ENCODE peak calls at places on chromosomes 11 and 22, in ten cellular contexts. Q, V, Y, S, E, U, D, H, N and G are unnamed samples.

GRCh38 chr22:29689872-29690213 is 30.0 kb upstream of the CABP7 start:
- DNase-seq in V (no peak), D (peak; percentile 92), Y (peak; percentile 43), E (no peak), U (no peak), H (peak; percentile 67), S (no peak), Q (no peak), N (peak; percentile 67), G (peak; percentile 35)

GRCh38 chr11:69216609-69217008 is 60.9 kb downstream of the SMIM38 start:
- DNase-seq in D (peak; percentile 33), E (no peak), V (no peak), Y (no peak), N (no peak), Q (no peak), S (no peak), U (no peak), H (no peak), G (no peak)

GRCh38 chr11:6618117-6619020 is 853 bp downstream of the TPP1 start:
- DNase-seq in N (peak; percentile 52), D (no peak), E (no peak), Y (peak; percentile 57), U (peak; percentile 77), Q (peak; percentile 45), V (no peak), H (peak; percentile 89), S (peak; percentile 73), G (peak; percentile 54)

GRCh38 chr11:43852057-43852636 is 28.5 kb upstream of the ALKBH3 start:
- DNase-seq in Q (peak; percentile 42), H (peak; percentile 86), U (peak; percentile 64), E (no peak), N (no peak), D (peak; percentile 90), V (no peak), Y (peak; percentile 46), S (no peak), G (peak; percentile 76)

GRCh38 chr11:134667175-134667500 is 255.1 kb upstream of the B3GAT1 start:
- DNase-seq in U (no peak), E (no peak), D (no peak), S (no peak), V (no peak), Y (peak; percentile 1), Q (no peak), N (no peak), H (no peak), G (no peak)

GRCh38 chr11:61730222-61730994 is 22.0 kb upstream of the MYRF start:
- DNase-seq in E (no peak), D (no peak), V (no peak), U (no peak), S (no peak), N (no peak), Y (no peak), H (no peak), Q (peak; percentile 94), G (peak; percentile 99)

GRCh38 chr11:119536801-119537200 is 113.8 kb upstream of the THY1 start:
- DNase-seq in N (no peak), U (no peak), V (no peak), E (no peak), Y (no peak), H (no peak), Q (no peak), S (peak; percentile 19), D (no peak), G (no peak)

GRCh38 chr11:75714211-75714610 is 3.4 kb upstream of the MOGAT2 start:
- DNase-seq in S (no peak), H (no peak), D (no peak), U (peak; percentile 60), Q (no peak), Y (no peak), E (no peak), V (peak; percentile 30), N (no peak), G (no peak)

GRCh38 chr11:61378713-61379313 is 13.6 kb upstream of the TMEM216 start:
- DNase-seq in D (no peak), E (no peak), U (no peak), Y (no peak), S (peak; percentile 82), V (peak; percentile 71), H (peak; percentile 97), Q (peak; percentile 66), N (no peak), G (peak; percentile 77)

GRCh38 chr11:77789731-77790476 is 30.6 kb downstream of the RSF1 start:
- DNase-seq in N (no peak), Y (no peak), V (no peak), U (no peak), D (peak; percentile 69), H (no peak), S (no peak), Q (no peak), E (no peak), G (no peak)

GRCh38 chr11:72072348-72072747 is 8.0 kb downstream of the NUMA1 start:
- DNase-seq in Y (no peak), D (no peak), E (no peak), S (no peak), U (no peak), V (no peak), N (no peak), Q (no peak), H (peak; percentile 78), G (peak; percentile 91)

GRCh38 chr22:41873391-41873790 is 40.5 kb downstream of the SREBF2 start:
- DNase-seq in D (no peak), V (no peak), E (no peak), S (no peak), H (no peak), Q (no peak), Y (no peak), N (no peak), U (no peak), G (no peak)

GRCh38 chr22:27154717-27155116 is 497.3 kb downstream of the MIAT start:
- DNase-seq in Y (no peak), D (no peak), N (no peak), S (no peak), V (no peak), U (peak; percentile 28), H (no peak), Q (no peak), E (no peak), G (no peak)

GRCh38 chr22:23895599-23896144 is 1.5 kb downstream of the MIF start:
- DNase-seq in V (no peak), U (no peak), D (no peak), H (no peak), N (no peak), Q (no peak), Y (no peak), S (no peak), E (no peak), G (no peak)

GRCh38 chr22:23897320-23897719 is 3.1 kb downstream of the MIF start:
- DNase-seq in V (no peak), D (no peak), S (no peak), Y (no peak), U (no peak), E (no peak), N (no peak), Q (no peak), H (no peak), G (no peak)

GRCh38 chr22:23896523-23897186 is 2.5 kb downstream of the MIF start:
- DNase-seq in Y (no peak), E (no peak), V (no peak), N (no peak), U (no peak), Q (no peak), D (no peak), H (no peak), S (no peak), G (no peak)

GRCh38 chr22:23894710-23895598 is 771 bp downstream of the MIF start:
- DNase-seq in S (peak; percentile 82), V (peak; percentile 76), U (peak; percentile 69), E (peak; percentile 14), N (peak; percentile 85), D (peak; percentile 94), H (peak; percentile 91), Q (peak; percentile 49), Y (peak; percentile 36), G (peak; percentile 79)

DNA sequence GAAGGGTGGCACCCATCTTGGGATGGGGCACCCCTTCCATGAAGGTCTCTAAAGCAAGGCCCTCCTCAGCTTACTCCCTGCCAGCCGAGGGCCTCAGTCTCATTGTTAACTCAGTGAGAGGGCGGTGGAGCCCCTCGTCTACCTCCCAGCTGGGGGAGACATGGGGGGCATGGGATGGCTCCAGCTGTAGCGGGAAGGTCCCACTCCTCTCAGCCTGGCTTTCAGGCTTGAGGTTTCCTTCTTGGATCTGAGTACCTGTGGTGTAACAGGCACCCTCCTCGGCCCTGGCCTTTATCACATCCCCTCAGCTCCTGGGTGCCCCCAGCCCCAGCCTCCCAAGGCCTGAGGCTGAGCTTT is 2.0 kb downstream of the MIF start:
- DNase-seq in Q (no peak), V (no peak), Y (no peak), H (no peak), S (no peak), N (no peak), D (no peak), U (no peak), E (no peak), G (no peak)
- H3K4me3 ChIP-seq in Q (no peak overlapping the region), V (no peak overlapping the region), Y (no peak overlapping the region), H (no peak overlapping the region), S (no peak overlapping the region), N (no peak overlapping the region), D (peak overlapping the region; percentile 91), U (peak overlapping the region; percentile 77), E (peak overlapping the region; percentile 84), G (peak overlapping the region; percentile 90)

GRCh38 chr22:44311855-44312170 is 938 bp downstream of the SHISAL1 start:
- DNase-seq in E (no peak), N (no peak), U (no peak), S (no peak), Y (no peak), D (no peak), V (no peak), Q (peak; percentile 46), H (peak; percentile 89), G (no peak)
- H3K27ac ChIP-seq in E (peak overlapping the region; percentile 54), N (no peak overlapping the region), U (no peak overlapping the region), S (no peak overlapping the region), Y (no peak overlapping the region), D (no peak overlapping the region), V (no peak overlapping the region), Q (peak overlapping the region; percentile 43), H (no peak overlapping the region), G (no peak overlapping the region)

GRCh38 chr22:20583471-20583922 is 76.1 kb downstream of the MED15 start:
- DNase-seq in Q (no peak), S (no peak), E (no peak), U (no peak), V (no peak), D (peak; percentile 79), Y (peak; percentile 58), H (no peak), N (peak; percentile 39), G (peak; percentile 19)
- TF ChIP-seq CTCF in Q (peak; percentile 29), S (no peak), E (no peak), U (peak; percentile 79), V (no peak), D (peak; percentile 70), Y (no peak), H (peak; percentile 4), N (no peak), G (peak; percentile 48)

DNA sequence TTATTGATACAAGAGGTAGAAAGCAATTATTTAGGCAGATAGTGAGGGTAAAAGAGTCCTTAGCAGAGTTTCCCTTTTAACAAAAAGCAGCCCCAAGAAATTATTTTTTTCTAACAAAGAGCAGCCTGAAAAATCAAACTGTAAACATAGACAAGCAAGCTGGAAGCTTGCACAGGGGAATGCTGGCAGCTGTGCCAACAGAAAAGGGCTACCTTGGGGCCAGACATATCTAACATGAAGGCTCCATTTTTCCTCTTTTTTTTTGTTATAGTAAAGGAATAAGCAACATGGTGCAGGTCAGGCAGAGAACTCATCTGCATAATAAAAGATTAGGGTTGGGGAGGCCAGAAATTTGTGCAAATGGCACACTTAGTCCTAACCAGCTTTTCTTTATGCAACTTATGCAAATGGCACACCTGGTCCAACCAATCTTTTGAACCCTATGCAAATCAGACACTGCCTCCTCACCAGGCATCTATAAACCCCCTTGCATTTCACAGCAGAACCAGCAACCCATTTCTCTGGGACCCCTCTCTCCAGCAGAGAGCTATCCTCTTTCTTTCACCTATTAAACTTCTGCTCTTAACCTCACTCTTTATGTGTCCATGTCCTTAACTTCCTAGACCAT is 41.8 kb downstream of the PDGFD start:
- DNase-seq in H (no peak), D (no peak), S (no peak), E (no peak), V (no peak), U (no peak), Q (no peak), Y (no peak), N (no peak), G (no peak)
- H3K4me3 ChIP-seq in H (no peak overlapping the region), D (no peak overlapping the region), S (no peak overlapping the region), E (no peak overlapping the region), V (no peak overlapping the region), U (no peak overlapping the region), Q (no peak overlapping the region), Y (no peak overlapping the region), N (no peak overlapping the region), G (no peak overlapping the region)